ENCODE peak calls at places on chromosomes 1 and 21, in five cellular contexts. One of them, this sample, is unnamed.

GRCh38 chr1:55559111-55559510 is 343.9 kb upstream of the USP24 start:
- DNase-seq in PC-3: peak
- DNase-seq in CD4-positive, CD25-positive, alpha-beta regulatory T cell: no peak
- DNase-seq in IMR-90: peak
- DNase-seq in left ventricle myocardium inferior: no peak
- DNase-seq in this sample: no peak

GRCh38 chr1:150429805-150430204 is 57.4 kb upstream of the TARS2 start:
- DNase-seq in left ventricle myocardium inferior: no peak
- DNase-seq in PC-3: peak
- DNase-seq in IMR-90: peak
- DNase-seq in CD4-positive, CD25-positive, alpha-beta regulatory T cell: peak
- DNase-seq in this sample: no peak

GRCh38 chr1:36465731-36466369 is 1.7 kb upstream of the MRPS15 start:
- DNase-seq in PC-3: peak
- DNase-seq in left ventricle myocardium inferior: no peak
- DNase-seq in IMR-90: no peak
- DNase-seq in CD4-positive, CD25-positive, alpha-beta regulatory T cell: no peak
- DNase-seq in this sample: no peak

GRCh38 chr1:89905391-89906058 is 84.7 kb downstream of the LRRC8D start:
- DNase-seq in PC-3: peak
- DNase-seq in CD4-positive, CD25-positive, alpha-beta regulatory T cell: no peak
- DNase-seq in left ventricle myocardium inferior: no peak
- DNase-seq in IMR-90: peak
- DNase-seq in this sample: no peak

GRCh38 chr1:180268556-180269044 is 38.5 kb downstream of the LHX4 start:
- DNase-seq in PC-3: no peak
- DNase-seq in CD4-positive, CD25-positive, alpha-beta regulatory T cell: no peak
- DNase-seq in IMR-90: no peak
- DNase-seq in left ventricle myocardium inferior: no peak
- DNase-seq in this sample: peak

GRCh38 chr1:28751315-28752056 is 14.7 kb downstream of the YTHDF2 start:
- DNase-seq in IMR-90: peak
- DNase-seq in PC-3: peak
- DNase-seq in CD4-positive, CD25-positive, alpha-beta regulatory T cell: no peak
- DNase-seq in left ventricle myocardium inferior: no peak
- DNase-seq in this sample: no peak

GRCh38 chr1:200157718-200158117 is 130.2 kb downstream of the NR5A2 start:
- DNase-seq in left ventricle myocardium inferior: no peak
- DNase-seq in IMR-90: no peak
- DNase-seq in PC-3: no peak
- DNase-seq in CD4-positive, CD25-positive, alpha-beta regulatory T cell: no peak
- DNase-seq in this sample: no peak

GRCh38 chr1:212561501-212561931 is 47.0 kb upstream of the ATF3 start:
- DNase-seq in left ventricle myocardium inferior: no peak
- DNase-seq in IMR-90: peak
- DNase-seq in CD4-positive, CD25-positive, alpha-beta regulatory T cell: no peak
- DNase-seq in PC-3: peak
- DNase-seq in this sample: no peak

GRCh38 chr1:43366179-43366578 is 1.6 kb downstream of the ELOVL1 start:
- DNase-seq in IMR-90: no peak
- DNase-seq in left ventricle myocardium inferior: peak
- DNase-seq in PC-3: peak
- DNase-seq in CD4-positive, CD25-positive, alpha-beta regulatory T cell: no peak
- DNase-seq in this sample: no peak

GRCh38 chr1:154276797-154277196 is 4.4 kb downstream of the HAX1 start:
- DNase-seq in PC-3: no peak
- DNase-seq in left ventricle myocardium inferior: no peak
- DNase-seq in IMR-90: no peak
- DNase-seq in CD4-positive, CD25-positive, alpha-beta regulatory T cell: peak
- DNase-seq in this sample: no peak

GRCh38 chr1:154931940-154932487 is 4.5 kb downstream of the PMVK start:
- DNase-seq in CD4-positive, CD25-positive, alpha-beta regulatory T cell: no peak
- DNase-seq in PC-3: peak
- DNase-seq in left ventricle myocardium inferior: no peak
- DNase-seq in IMR-90: no peak
- DNase-seq in this sample: no peak

GRCh38 chr1:230356869-230357778 is 69.0 kb downstream of the PGBD5 start:
- DNase-seq in CD4-positive, CD25-positive, alpha-beta regulatory T cell: no peak
- DNase-seq in IMR-90: no peak
- DNase-seq in PC-3: no peak
- DNase-seq in left ventricle myocardium inferior: no peak
- DNase-seq in this sample: no peak

GRCh38 chr1:234608720-234609527 is 1.1 kb downstream of the IRF2BP2 start:
- DNase-seq in PC-3: peak
- DNase-seq in IMR-90: no peak
- DNase-seq in left ventricle myocardium inferior: peak
- DNase-seq in CD4-positive, CD25-positive, alpha-beta regulatory T cell: peak
- DNase-seq in this sample: no peak

GRCh38 chr1:157982111-157982510 is 11.3 kb upstream of the KIRREL1 start:
- DNase-seq in left ventricle myocardium inferior: no peak
- DNase-seq in IMR-90: no peak
- DNase-seq in PC-3: no peak
- DNase-seq in CD4-positive, CD25-positive, alpha-beta regulatory T cell: no peak
- DNase-seq in this sample: no peak

GRCh38 chr1:63967901-63968300 is 194.1 kb downstream of the ROR1 start:
- DNase-seq in PC-3: no peak
- DNase-seq in IMR-90: peak
- DNase-seq in CD4-positive, CD25-positive, alpha-beta regulatory T cell: no peak
- DNase-seq in left ventricle myocardium inferior: no peak
- DNase-seq in this sample: no peak

GRCh38 chr1:230464618-230465017 is 38.5 kb upstream of the PGBD5 start:
- DNase-seq in CD4-positive, CD25-positive, alpha-beta regulatory T cell: no peak
- DNase-seq in IMR-90: no peak
- DNase-seq in PC-3: no peak
- DNase-seq in left ventricle myocardium inferior: no peak
- DNase-seq in this sample: no peak

GRCh38 chr1:62800825-62801306 is 16.9 kb downstream of the ATG4C start:
- DNase-seq in PC-3: no peak
- DNase-seq in left ventricle myocardium inferior: no peak
- DNase-seq in IMR-90: peak
- DNase-seq in CD4-positive, CD25-positive, alpha-beta regulatory T cell: peak
- DNase-seq in this sample: no peak

GRCh38 chr1:119133987-119134386 is 6.5 kb downstream of the WARS2 start:
- DNase-seq in left ventricle myocardium inferior: no peak
- DNase-seq in PC-3: no peak
- DNase-seq in CD4-positive, CD25-positive, alpha-beta regulatory T cell: no peak
- DNase-seq in IMR-90: peak
- DNase-seq in this sample: no peak

GRCh38 chr21:33878824-33879223 is 36.8 kb downstream of the ATP5PO start:
- DNase-seq in left ventricle myocardium inferior: no peak
- DNase-seq in PC-3: no peak
- DNase-seq in IMR-90: no peak
- DNase-seq in CD4-positive, CD25-positive, alpha-beta regulatory T cell: no peak
- DNase-seq in this sample: no peak

DNA sequence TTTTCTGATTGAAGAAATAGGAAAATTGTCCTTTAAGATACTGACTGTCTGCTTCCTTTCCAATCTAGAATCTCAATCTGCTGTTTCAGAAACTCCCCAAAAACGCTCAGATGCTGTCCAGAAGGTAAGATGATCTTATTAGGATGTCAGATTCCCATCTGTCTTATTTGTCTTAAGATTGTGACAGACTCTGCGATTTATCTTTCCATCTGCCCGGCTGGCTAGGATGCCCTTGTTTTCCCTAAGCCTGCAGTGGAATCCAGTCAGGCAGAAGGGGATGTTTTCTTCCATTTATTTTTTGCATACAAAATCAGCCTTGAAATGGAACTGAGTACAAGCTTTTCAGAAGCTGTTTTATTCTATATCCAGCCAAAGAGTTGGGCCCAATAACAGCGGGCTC is 96.5 kb downstream of the FMN2 start:
- DNase-seq in left ventricle myocardium inferior: no peak
- DNase-seq in IMR-90: no peak
- DNase-seq in CD4-positive, CD25-positive, alpha-beta regulatory T cell: no peak
- DNase-seq in PC-3: no peak
- DNase-seq in this sample: no peak
- H3K27ac ChIP-seq in left ventricle myocardium inferior: no peak
- H3K27ac ChIP-seq in IMR-90: no peak
- H3K27ac ChIP-seq in CD4-positive, CD25-positive, alpha-beta regulatory T cell: no peak
- H3K27ac ChIP-seq in PC-3: no peak
- H3K27ac ChIP-seq in this sample: no peak

DNA sequence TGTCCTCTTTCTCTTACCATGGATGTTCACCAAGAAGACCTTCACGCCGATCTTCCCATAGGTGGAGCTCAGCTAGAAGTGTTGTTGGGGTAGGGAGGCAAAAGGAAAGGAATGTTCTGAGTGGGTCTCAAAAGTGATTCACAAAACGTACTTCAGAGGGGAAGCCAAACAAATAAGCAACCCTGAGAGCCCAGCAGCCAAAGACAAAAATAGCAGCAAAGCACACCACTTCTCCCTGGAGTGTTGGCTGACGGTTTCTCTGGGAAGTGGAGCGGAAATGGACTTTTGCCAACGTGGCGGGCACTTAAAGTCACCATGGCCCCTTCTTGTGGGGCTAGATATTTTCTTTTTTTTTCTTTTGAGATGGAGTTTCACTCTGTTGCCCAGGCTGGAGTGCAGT is 23.1 kb downstream of the SLC26A9 start:
- DNase-seq in IMR-90: peak
- DNase-seq in CD4-positive, CD25-positive, alpha-beta regulatory T cell: no peak
- DNase-seq in left ventricle myocardium inferior: peak
- DNase-seq in PC-3: no peak
- DNase-seq in this sample: peak
- H3K27ac ChIP-seq in IMR-90: no peak
- H3K27ac ChIP-seq in CD4-positive, CD25-positive, alpha-beta regulatory T cell: no peak
- H3K27ac ChIP-seq in left ventricle myocardium inferior: peak
- H3K27ac ChIP-seq in PC-3: no peak
- H3K27ac ChIP-seq in this sample: peak

GRCh38 chr1:109667452-109668122 is at the start of gene GSTM2:
- DNase-seq in PC-3: peak
- DNase-seq in IMR-90: peak
- DNase-seq in CD4-positive, CD25-positive, alpha-beta regulatory T cell: peak
- DNase-seq in left ventricle myocardium inferior: peak
- DNase-seq in this sample: peak
- H3K27ac ChIP-seq in PC-3: no peak
- H3K27ac ChIP-seq in IMR-90: no peak
- H3K27ac ChIP-seq in CD4-positive, CD25-positive, alpha-beta regulatory T cell: no peak
- H3K27ac ChIP-seq in left ventricle myocardium inferior: peak
- H3K27ac ChIP-seq in this sample: peak

GRCh38 chr1:206635983-206636354 is 633 bp downstream of the DYRK3 start:
- DNase-seq in CD4-positive, CD25-positive, alpha-beta regulatory T cell: peak
- DNase-seq in IMR-90: no peak
- DNase-seq in PC-3: no peak
- DNase-seq in left ventricle myocardium inferior: no peak
- DNase-seq in this sample: no peak
- H3K27ac ChIP-seq in CD4-positive, CD25-positive, alpha-beta regulatory T cell: no peak
- H3K27ac ChIP-seq in IMR-90: peak
- H3K27ac ChIP-seq in PC-3: no peak
- H3K27ac ChIP-seq in left ventricle myocardium inferior: peak
- H3K27ac ChIP-seq in this sample: peak

DNA sequence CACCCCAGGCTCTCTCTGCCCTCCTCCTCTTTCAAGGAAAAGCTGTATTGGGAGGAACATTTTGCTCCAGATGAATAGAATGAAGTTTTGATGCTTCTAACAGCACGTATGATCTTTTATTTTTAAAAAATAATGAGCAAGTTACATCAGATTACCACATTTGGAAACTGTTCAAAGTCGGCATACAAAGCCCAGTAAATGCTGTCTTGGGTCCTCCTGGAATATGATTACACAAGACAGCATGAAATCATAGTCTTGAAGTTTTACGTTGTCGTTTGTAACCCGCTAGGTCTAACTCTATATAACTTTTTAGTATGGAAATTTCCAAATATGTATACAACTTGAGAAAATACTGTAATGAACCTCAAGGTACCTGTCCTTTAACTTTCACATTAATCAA is 385.6 kb downstream of the HLX start:
- DNase-seq in CD4-positive, CD25-positive, alpha-beta regulatory T cell: no peak
- DNase-seq in left ventricle myocardium inferior: no peak
- DNase-seq in PC-3: no peak
- DNase-seq in IMR-90: no peak
- DNase-seq in this sample: no peak
- H3K27ac ChIP-seq in CD4-positive, CD25-positive, alpha-beta regulatory T cell: no peak
- H3K27ac ChIP-seq in left ventricle myocardium inferior: peak
- H3K27ac ChIP-seq in PC-3: no peak
- H3K27ac ChIP-seq in IMR-90: no peak
- H3K27ac ChIP-seq in this sample: no peak

GRCh38 chr1:184254849-184255248 is 132.0 kb upstream of the C1orf21 start:
- DNase-seq in PC-3: no peak
- DNase-seq in left ventricle myocardium inferior: no peak
- DNase-seq in CD4-positive, CD25-positive, alpha-beta regulatory T cell: no peak
- DNase-seq in IMR-90: no peak
- DNase-seq in this sample: no peak
- H3K27ac ChIP-seq in PC-3: no peak
- H3K27ac ChIP-seq in left ventricle myocardium inferior: no peak
- H3K27ac ChIP-seq in CD4-positive, CD25-positive, alpha-beta regulatory T cell: no peak
- H3K27ac ChIP-seq in IMR-90: no peak
- H3K27ac ChIP-seq in this sample: no peak

DNA sequence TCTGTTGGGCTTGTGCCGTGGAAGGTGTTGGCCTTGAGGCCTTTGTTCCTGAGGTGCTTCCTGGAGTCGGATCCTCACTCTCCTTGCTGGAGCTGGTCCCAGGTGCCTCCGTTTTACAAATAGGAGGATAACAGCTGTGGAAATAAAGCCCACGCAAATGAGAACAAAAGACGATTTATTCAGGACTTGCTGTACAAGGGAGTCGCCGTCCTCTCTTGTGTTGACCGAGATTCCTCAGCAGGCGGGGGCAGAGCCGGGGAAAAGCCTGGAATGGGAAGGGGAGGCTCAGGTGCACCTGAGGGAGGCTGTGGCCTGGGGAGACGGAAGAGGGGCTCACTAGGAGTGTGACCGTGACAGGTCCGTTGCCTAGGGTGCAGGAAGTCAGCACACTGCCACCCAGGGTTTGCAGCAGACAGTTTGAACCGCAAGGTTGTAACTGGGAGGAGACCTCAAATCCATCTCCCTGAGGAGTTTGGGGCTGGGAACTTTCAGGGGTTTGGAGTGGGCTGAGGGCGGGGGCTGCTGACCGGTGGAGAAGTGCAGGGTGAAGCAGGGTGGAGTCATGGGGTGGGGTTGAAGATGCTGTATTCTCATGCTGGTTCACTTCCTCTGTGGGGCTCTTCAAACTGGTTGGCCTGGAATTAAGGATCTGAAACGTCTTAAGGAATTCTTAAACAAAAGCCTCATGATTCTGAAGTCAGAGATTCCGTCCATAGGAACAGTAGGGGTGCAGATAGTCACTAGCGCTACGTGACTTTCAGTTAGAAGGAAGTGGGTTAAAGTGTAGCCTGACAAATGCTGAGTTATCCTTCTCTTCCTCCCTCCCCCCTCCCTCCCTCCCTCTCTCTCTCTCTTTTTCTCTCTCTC is 2.6 kb upstream of the CSTB start:
- DNase-seq in PC-3: peak
- DNase-seq in IMR-90: peak
- DNase-seq in left ventricle myocardium inferior: no peak
- DNase-seq in CD4-positive, CD25-positive, alpha-beta regulatory T cell: peak
- DNase-seq in this sample: no peak
- H3K27ac ChIP-seq in PC-3: peak
- H3K27ac ChIP-seq in IMR-90: no peak
- H3K27ac ChIP-seq in left ventricle myocardium inferior: no peak
- H3K27ac ChIP-seq in CD4-positive, CD25-positive, alpha-beta regulatory T cell: no peak
- H3K27ac ChIP-seq in this sample: no peak

GRCh38 chr1:198741744-198742143 is 102.9 kb downstream of the PTPRC start:
- DNase-seq in CD4-positive, CD25-positive, alpha-beta regulatory T cell: no peak
- DNase-seq in PC-3: no peak
- DNase-seq in IMR-90: peak
- DNase-seq in left ventricle myocardium inferior: no peak
- DNase-seq in this sample: no peak
- H3K27ac ChIP-seq in CD4-positive, CD25-positive, alpha-beta regulatory T cell: no peak
- H3K27ac ChIP-seq in PC-3: no peak
- H3K27ac ChIP-seq in IMR-90: no peak
- H3K27ac ChIP-seq in left ventricle myocardium inferior: no peak
- H3K27ac ChIP-seq in this sample: no peak

GRCh38 chr1:223074901-223075300 is 68.1 kb downstream of the TLR5 start:
- DNase-seq in left ventricle myocardium inferior: no peak
- DNase-seq in CD4-positive, CD25-positive, alpha-beta regulatory T cell: no peak
- DNase-seq in PC-3: no peak
- DNase-seq in IMR-90: no peak
- DNase-seq in this sample: no peak
- H3K27ac ChIP-seq in left ventricle myocardium inferior: peak
- H3K27ac ChIP-seq in CD4-positive, CD25-positive, alpha-beta regulatory T cell: no peak
- H3K27ac ChIP-seq in PC-3: no peak
- H3K27ac ChIP-seq in IMR-90: no peak
- H3K27ac ChIP-seq in this sample: peak

This sample was measured in right atrium auricular region.